ENCODE peak calls at places on chromosomes 7 and 10, in four cellular contexts. C is mesendoderm; J is CD8-positive, alpha-beta T cell; L is fibroblast of lung. I is an unnamed sample. For H3K36me3, the result is how much of the 10 kb centered on the place peaks cover.

GRCh38 chr7:90194911-90195809 is 16.4 kb upstream of the STEAP2 start:
- DNase-seq in L (no peak), J (no peak), C (no peak), I (no peak)

GRCh38 chr7:130149575-130150139 is 55.5 kb downstream of the TMEM209 start:
- DNase-seq in C (no peak), L (no peak), J (no peak), I (peak)

GRCh38 chr7:129053938-129054437 is 923 bp downstream of the TNPO3 start:
- DNase-seq in L (peak), C (no peak), J (no peak), I (no peak)

GRCh38 chr10:131387018-131387529 is 75.6 kb upstream of the TCERG1L start:
- DNase-seq in J (no peak), L (no peak), C (no peak), I (peak)

GRCh38 chr10:42988069-42988468 is 88.8 kb upstream of the RET start:
- DNase-seq in L (no peak), J (no peak), C (no peak), I (peak)

GRCh38 chr7:128833939-128834310 is 3.7 kb downstream of the FLNC start:
- DNase-seq in J (no peak), C (peak), L (no peak), I (no peak)

GRCh38 chr7:142603870-142604448 is 145.3 kb upstream of the PRSS1 start:
- DNase-seq in L (peak), J (peak), C (peak), I (peak)

GRCh38 chr10:20486791-20487190 is 410.3 kb downstream of the NEBL start:
- DNase-seq in J (no peak), C (no peak), L (no peak), I (no peak)

GRCh38 chr7:38851321-38851720 is 57.7 kb downstream of the VPS41 start:
- DNase-seq in C (no peak), J (no peak), L (no peak), I (no peak)

GRCh38 chr10:105037029-105037428 is 395.9 kb downstream of the SORCS3 start:
- DNase-seq in C (no peak), L (peak), J (no peak), I (no peak)

GRCh38 chr10:3902054-3902808 is 117.2 kb upstream of the KLF6 start:
- DNase-seq in L (peak), J (peak), C (no peak), I (peak)

GRCh38 chr10:16870331-16870730 is 53.1 kb upstream of the RSU1 start:
- DNase-seq in L (no peak), C (no peak), J (no peak), I (no peak)

GRCh38 chr7:5703572-5704533 is 77.6 kb downstream of the RNF216 start:
- DNase-seq in L (peak), C (no peak), J (no peak), I (no peak)

GRCh38 chr7:94907420-94908203 is at the start of gene PPP1R9A:
- DNase-seq in L (peak), J (no peak), C (peak), I (peak)

GRCh38 chr7:7565018-7565680 is 1.5 kb upstream of the MIOS start:
- DNase-seq in C (no peak), J (no peak), L (no peak), I (no peak)

GRCh38 chr7:123492485-123492884 is 41.9 kb downstream of the IQUB start:
- DNase-seq in L (no peak), J (no peak), C (peak), I (peak)

GRCh38 chr10:17199351-17199804 is 2.1 kb downstream of the TRDMT1 start:
- DNase-seq in L (peak), C (peak), J (no peak), I (peak)

GRCh38 chr7:85688712-85689111 is 501.9 kb upstream of the SEMA3D start:
- DNase-seq in C (no peak), J (no peak), L (peak), I (no peak)

GRCh38 chr7:148722340-148723165 is 23.9 kb downstream of the CUL1 start:
- DNase-seq in C (no peak), J (no peak), L (peak), I (no peak)

GRCh38 chr7:134514663-134515062 is 12.7 kb upstream of the AKR1B10 start:
- DNase-seq in J (no peak), C (peak), L (peak), I (peak)

GRCh38 chr10:77406764-77407430 is 230.7 kb downstream of the KCNMA1 start:
- DNase-seq in C (no peak), J (no peak), L (no peak), I (peak)

GRCh38 chr7:138891446-138891810 is 89.8 kb downstream of the KIAA1549 start:
- DNase-seq in J (no peak), C (no peak), L (no peak), I (no peak)

GRCh38 chr10:72794260-72794659 is 99.3 kb upstream of the OIT3 start:
- DNase-seq in C (peak), J (no peak), L (peak), I (no peak)

GRCh38 chr7:121262221-121262620 is 66.6 kb upstream of the WNT16 start:
- DNase-seq in J (no peak), C (no peak), L (peak), I (no peak)

GRCh38 chr10:37476285-37476684 is 350.9 kb downstream of the ANKRD30A start:
- DNase-seq in L (no peak), J (no peak), C (no peak), I (no peak)

GRCh38 chr10:75076387-75076786 is 35.1 kb upstream of the SAMD8 start:
- DNase-seq in L (no peak), C (no peak), J (no peak), I (peak)

GRCh38 chr7:88001744-88002530 is 67.9 kb downstream of the ADAM22 start:
- DNase-seq in L (no peak), J (no peak), C (no peak), I (no peak)

GRCh38 chr10:22682237-22683192 is 31.9 kb downstream of the PIP4K2A start:
- DNase-seq in J (peak), C (no peak), L (peak), I (no peak)

GRCh38 chr7:1938788-1939433 is 268.8 kb downstream of the ELFN1 start:
- DNase-seq in L (peak), C (no peak), J (no peak), I (no peak)

GRCh38 chr10:32501906-32502305 is 56.0 kb downstream of the CCDC7 start:
- DNase-seq in C (peak), L (no peak), J (no peak), I (no peak)

GRCh38 chr7:155598810-155599210 is 45.7 kb upstream of the RBM33 start:
- DNase-seq in J (peak), L (peak), C (peak), I (peak)

GRCh38 chr10:80599424-80599847 is 61.7 kb downstream of the SH2D4B start:
- DNase-seq in C (peak), J (no peak), L (peak), I (peak)
- H3K36me3 ChIP-seq in C (under half), J (under half), L (under half), I (under half)

DNA sequence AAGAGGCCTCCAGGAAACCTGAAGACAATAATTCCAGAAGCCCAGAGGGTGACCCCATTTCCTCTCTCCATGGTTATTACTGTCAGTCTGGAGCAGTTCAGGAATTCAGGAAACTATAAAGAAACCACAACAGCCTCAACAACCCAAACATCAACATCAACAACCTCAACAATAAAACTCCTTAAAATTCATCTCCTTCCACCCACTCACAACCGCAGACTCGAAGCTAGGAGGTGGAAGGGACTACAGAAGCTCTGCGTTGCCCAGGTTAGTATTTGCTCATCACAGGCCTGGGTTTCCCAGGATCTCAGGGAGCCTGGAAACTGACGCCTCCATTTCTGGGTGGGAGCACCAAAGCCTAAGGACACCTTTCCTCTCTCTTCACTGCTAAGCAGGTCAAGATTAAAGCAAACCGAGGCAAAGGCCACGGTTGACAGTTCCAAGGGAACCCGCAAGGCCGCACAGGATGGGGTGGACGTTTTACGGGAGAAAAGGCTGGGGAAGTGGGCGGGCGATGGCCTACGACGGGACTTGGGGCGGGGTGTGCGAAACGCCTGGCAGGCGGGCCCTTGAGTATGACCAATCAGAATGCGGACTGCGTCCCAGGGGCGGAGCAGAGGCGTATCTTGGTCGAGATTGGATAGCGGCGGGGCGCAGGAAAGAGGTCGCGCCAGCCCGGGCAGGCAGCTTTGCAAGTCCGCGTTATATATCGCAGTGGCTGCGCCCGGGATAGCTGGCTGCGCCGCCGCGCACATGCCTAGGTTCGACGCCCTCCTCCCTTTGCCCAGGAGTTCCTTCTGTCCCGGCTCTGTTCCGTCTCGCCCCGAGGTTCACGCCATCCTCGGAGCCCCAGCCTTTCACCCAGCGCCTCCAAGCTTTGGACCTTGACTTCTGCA is at the start of gene ELOVL3:
- DNase-seq in L (peak), C (peak), J (peak), I (peak)
- H3K4me3 ChIP-seq in L (peak), C (no peak), J (peak), I (peak)

GRCh38 chr7:45066409-45066808 is 22.4 kb downstream of the NACAD start:
- DNase-seq in C (no peak), J (no peak), L (no peak), I (no peak)

GRCh38 chr7:45068236-45069023 is 20.3 kb downstream of the NACAD start:
- DNase-seq in L (no peak), J (no peak), C (no peak), I (no peak)

GRCh38 chr7:45067582-45067981 is 21.2 kb downstream of the NACAD start:
- DNase-seq in L (no peak), J (no peak), C (no peak), I (no peak)

GRCh38 chr7:45064047-45064725 is 24.6 kb downstream of the NACAD start:
- DNase-seq in L (no peak), J (no peak), C (no peak), I (no peak)

DNA sequence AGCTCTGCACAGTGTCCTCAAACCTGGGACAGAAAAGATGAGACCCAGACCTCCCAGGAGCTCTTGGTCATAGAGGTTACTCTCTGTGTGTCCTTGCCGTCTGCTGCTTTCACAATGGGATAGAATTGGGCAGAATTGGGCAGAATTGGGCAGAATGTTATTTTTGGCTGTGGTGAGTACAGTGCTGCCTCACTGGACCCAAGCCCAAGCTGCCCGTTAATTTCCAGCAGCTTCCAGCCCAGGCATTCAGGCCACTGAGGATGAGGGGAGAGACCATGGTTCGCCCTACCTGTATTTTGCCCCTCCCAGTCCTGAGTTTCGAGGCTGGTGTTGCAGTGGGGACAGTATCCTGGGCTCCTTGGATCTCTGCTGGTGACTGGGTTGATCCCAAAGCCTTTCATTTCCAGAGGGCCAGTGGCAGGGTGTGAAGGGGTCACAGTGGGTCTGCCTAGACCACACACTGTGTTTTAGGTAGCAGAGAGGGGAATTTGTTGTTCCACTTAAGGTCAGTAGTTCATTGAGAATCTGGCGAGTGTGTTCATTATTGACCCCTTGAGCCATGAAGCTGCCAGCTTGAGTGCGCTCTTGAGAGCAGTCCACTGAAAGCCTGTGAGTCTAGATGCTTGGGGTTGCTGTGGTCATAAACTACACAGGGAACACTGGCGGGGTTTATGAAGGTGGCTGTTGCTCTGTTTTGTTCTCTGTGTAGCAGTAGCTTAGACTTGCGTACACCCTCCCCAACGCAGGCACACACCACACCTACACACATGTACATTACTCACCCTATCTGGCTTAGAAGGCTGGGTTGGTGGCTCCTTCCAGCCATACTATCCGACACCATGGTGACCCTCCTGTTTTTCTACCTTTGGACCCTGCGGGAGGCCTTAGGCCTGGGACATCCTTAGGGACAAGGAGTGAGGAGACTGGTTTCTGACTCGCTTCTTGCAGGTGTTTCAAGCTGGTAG is 23.5 kb downstream of the NACAD start:
- DNase-seq in C (no peak), L (no peak), J (no peak), I (no peak)
- H3K36me3 ChIP-seq in C (under half), L (under half), J (half or more), I (under half)

DNA sequence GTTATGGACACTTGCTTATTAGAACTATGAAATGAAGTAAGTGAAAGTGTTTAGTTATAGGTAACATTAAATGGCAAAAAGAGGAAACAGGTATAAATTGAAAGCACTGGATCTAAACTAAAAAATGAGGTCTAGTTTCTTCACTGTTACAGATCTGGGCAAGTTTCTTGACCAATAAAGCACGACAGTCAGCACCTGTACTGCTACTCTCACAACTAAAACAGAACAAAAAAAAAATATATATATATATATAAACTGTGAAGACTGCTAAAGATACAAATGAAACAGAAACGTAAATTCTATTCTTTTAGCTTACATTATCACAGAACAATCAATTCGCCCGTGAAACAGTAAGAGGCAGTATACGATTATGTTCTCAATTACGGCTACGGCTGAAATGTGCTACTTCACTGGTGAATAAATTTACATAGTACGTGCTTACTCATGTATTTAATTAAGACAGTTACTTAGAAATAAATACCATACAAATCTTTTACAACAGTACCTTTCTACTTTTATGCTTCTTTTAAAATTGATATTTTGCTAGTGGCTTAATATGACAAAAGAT is 4.2 kb downstream of the AHR start:
- DNase-seq in J (no peak), C (no peak), L (peak), I (no peak)
- H3K4me3 ChIP-seq in J (no peak), C (no peak), L (peak), I (no peak)

GRCh38 chr7:92563345-92563744 is 26.8 kb downstream of the FAM133B start:
- DNase-seq in C (peak), L (no peak), J (no peak), I (no peak)

GRCh38 chr7:92567460-92567859 is 22.7 kb downstream of the FAM133B start:
- DNase-seq in C (no peak), L (peak), J (no peak), I (no peak)

GRCh38 chr7:92569137-92569536 is 21.1 kb downstream of the FAM133B start:
- DNase-seq in C (no peak), J (no peak), L (no peak), I (no peak)
- H3K36me3 ChIP-seq in C (under half), J (under half), L (under half), I (under half)

DNA sequence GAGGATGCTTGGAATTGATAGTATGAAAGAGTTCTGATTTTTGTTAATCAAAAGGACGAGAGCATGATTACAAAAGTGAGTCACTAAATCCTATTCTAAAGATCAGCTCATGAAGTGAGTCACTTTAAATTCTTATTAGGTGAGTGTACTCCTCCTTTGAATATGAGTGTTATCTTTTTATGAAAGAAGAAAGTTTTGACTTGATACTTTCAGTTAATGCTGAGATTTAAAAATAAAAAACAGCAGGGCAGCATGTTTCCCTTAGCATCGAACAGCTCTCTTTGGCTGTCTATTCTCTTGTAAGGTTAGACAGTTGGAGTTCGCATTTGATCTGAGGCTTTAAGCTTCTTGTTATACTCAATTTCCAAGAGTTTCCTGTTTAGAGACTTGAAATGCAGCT is 222.0 kb downstream of the TWIST1 start:
- DNase-seq in L (peak), C (no peak), J (no peak), I (no peak)
- H3K4me3 ChIP-seq in L (no peak), C (no peak), J (no peak), I (no peak)

I was measured in H7.